ENCODE peak calls at places on chromosomes 16 and 17, in five cellular contexts. One of them, this sample, is unnamed.

GRCh38 chr17:37848690-37849616 is 75.3 kb upstream of the TBC1D3K start:
- DNase-seq in neural progenitor cell: no peak
- DNase-seq in heart left ventricle: no peak
- DNase-seq in gastrocnemius medialis: no peak
- DNase-seq in cardiac muscle cell: no peak
- DNase-seq in this sample: no peak

GRCh38 chr17:71237903-71238538 is 882.8 kb upstream of the SOX9 start:
- DNase-seq in neural progenitor cell: no peak
- DNase-seq in heart left ventricle: no peak
- DNase-seq in gastrocnemius medialis: no peak
- DNase-seq in cardiac muscle cell: no peak
- DNase-seq in this sample: no peak

GRCh38 chr16:69520800-69521602 is 44.8 kb upstream of the NFAT5 start:
- DNase-seq in neural progenitor cell: no peak
- DNase-seq in heart left ventricle: no peak
- DNase-seq in gastrocnemius medialis: no peak
- DNase-seq in cardiac muscle cell: no peak
- DNase-seq in this sample: no peak

GRCh38 chr17:8462564-8462963 is 26.9 kb downstream of the NDEL1 start:
- DNase-seq in neural progenitor cell: no peak
- DNase-seq in heart left ventricle: no peak
- DNase-seq in gastrocnemius medialis: no peak
- DNase-seq in cardiac muscle cell: no peak
- DNase-seq in this sample: no peak

GRCh38 chr16:51134269-51134812 is 16.7 kb downstream of the SALL1 start:
- DNase-seq in neural progenitor cell: peak; percentile 59
- DNase-seq in heart left ventricle: no peak
- DNase-seq in gastrocnemius medialis: no peak
- DNase-seq in cardiac muscle cell: peak; percentile 30
- DNase-seq in this sample: no peak

GRCh38 chr16:66271074-66272060 is 95.1 kb upstream of the CDH5 start:
- DNase-seq in neural progenitor cell: no peak
- DNase-seq in heart left ventricle: no peak
- DNase-seq in gastrocnemius medialis: no peak
- DNase-seq in cardiac muscle cell: no peak
- DNase-seq in this sample: no peak

GRCh38 chr16:14015948-14016347 is 55.2 kb upstream of the MRTFB start:
- DNase-seq in neural progenitor cell: no peak
- DNase-seq in heart left ventricle: no peak
- DNase-seq in gastrocnemius medialis: peak; percentile 49
- DNase-seq in cardiac muscle cell: no peak
- DNase-seq in this sample: no peak

GRCh38 chr16:63702981-63703590 is 1418.8 kb downstream of the CDH11 start:
- DNase-seq in neural progenitor cell: peak; percentile 14
- DNase-seq in heart left ventricle: no peak
- DNase-seq in gastrocnemius medialis: no peak
- DNase-seq in cardiac muscle cell: peak; percentile 63
- DNase-seq in this sample: no peak

GRCh38 chr17:4945176-4945943 is 3.0 kb downstream of the PFN1 start:
- DNase-seq in neural progenitor cell: no peak
- DNase-seq in heart left ventricle: peak; percentile 67
- DNase-seq in gastrocnemius medialis: peak; percentile 93
- DNase-seq in cardiac muscle cell: no peak
- DNase-seq in this sample: no peak

GRCh38 chr16:4317471-4318170 is 1.8 kb downstream of the GLIS2 start:
- DNase-seq in neural progenitor cell: peak; percentile 84
- DNase-seq in heart left ventricle: no peak
- DNase-seq in gastrocnemius medialis: no peak
- DNase-seq in cardiac muscle cell: no peak
- DNase-seq in this sample: no peak

GRCh38 chr17:77881545-77881944 is 77.0 kb upstream of the TNRC6C start:
- DNase-seq in neural progenitor cell: no peak
- DNase-seq in heart left ventricle: peak; percentile 86
- DNase-seq in gastrocnemius medialis: peak; percentile 68
- DNase-seq in cardiac muscle cell: no peak
- DNase-seq in this sample: peak; percentile 52

GRCh38 chr16:48583075-48584065 is 26.6 kb downstream of the N4BP1 start:
- DNase-seq in neural progenitor cell: no peak
- DNase-seq in heart left ventricle: no peak
- DNase-seq in gastrocnemius medialis: no peak
- DNase-seq in cardiac muscle cell: no peak
- DNase-seq in this sample: no peak

GRCh38 chr17:83191388-83192160 is 112.2 kb downstream of the METRNL start:
- DNase-seq in neural progenitor cell: no peak
- DNase-seq in heart left ventricle: peak; percentile 17
- DNase-seq in gastrocnemius medialis: no peak
- DNase-seq in cardiac muscle cell: no peak
- DNase-seq in this sample: no peak

GRCh38 chr16:46853713-46854443 is 22.9 kb upstream of the C16orf87 start:
- DNase-seq in neural progenitor cell: peak; percentile 90
- DNase-seq in heart left ventricle: peak; percentile 77
- DNase-seq in gastrocnemius medialis: peak; percentile 72
- DNase-seq in cardiac muscle cell: peak; percentile 85
- DNase-seq in this sample: no peak

GRCh38 chr16:4945560-4946502 is 8.9 kb upstream of the PPL start:
- DNase-seq in neural progenitor cell: no peak
- DNase-seq in heart left ventricle: no peak
- DNase-seq in gastrocnemius medialis: peak; percentile 72
- DNase-seq in cardiac muscle cell: no peak
- DNase-seq in this sample: no peak

GRCh38 chr16:80852261-80852872 is 48.0 kb upstream of the CDYL2 start:
- DNase-seq in neural progenitor cell: peak; percentile 48
- DNase-seq in heart left ventricle: no peak
- DNase-seq in gastrocnemius medialis: no peak
- DNase-seq in cardiac muscle cell: peak; percentile 2
- DNase-seq in this sample: no peak

GRCh38 chr16:17224350-17224749 is 246.4 kb downstream of the XYLT1 start:
- DNase-seq in neural progenitor cell: no peak
- DNase-seq in heart left ventricle: no peak
- DNase-seq in gastrocnemius medialis: no peak
- DNase-seq in cardiac muscle cell: no peak
- DNase-seq in this sample: no peak

DNA sequence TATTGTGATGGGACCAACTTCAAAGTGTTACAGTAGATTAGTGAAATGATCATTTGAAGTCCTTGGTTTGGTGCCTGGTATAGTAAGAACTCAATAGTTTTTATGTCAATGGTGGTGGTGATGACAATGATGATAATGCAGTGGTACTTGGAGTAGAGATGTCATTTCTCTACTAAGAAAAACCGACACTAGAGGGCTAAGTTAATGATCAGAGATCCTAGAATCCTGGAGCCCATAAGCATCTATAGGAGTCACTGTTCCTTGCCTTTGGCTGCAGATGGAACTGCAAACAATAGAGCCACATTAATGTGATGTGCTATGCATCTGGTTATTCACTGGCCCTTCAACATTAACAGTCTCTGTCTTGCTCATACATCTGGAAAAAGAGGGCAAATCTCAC is 103.8 kb downstream of the ANKFN1 start:
- DNase-seq in neural progenitor cell: no peak
- DNase-seq in heart left ventricle: no peak
- DNase-seq in gastrocnemius medialis: no peak
- DNase-seq in cardiac muscle cell: no peak
- DNase-seq in this sample: no peak
- TF ChIP-seq CTCF in neural progenitor cell: no peak
- TF ChIP-seq CTCF in heart left ventricle: no peak
- TF ChIP-seq CTCF in gastrocnemius medialis: no peak
- TF ChIP-seq CTCF in cardiac muscle cell: no peak
- TF ChIP-seq CTCF in this sample: no peak

DNA sequence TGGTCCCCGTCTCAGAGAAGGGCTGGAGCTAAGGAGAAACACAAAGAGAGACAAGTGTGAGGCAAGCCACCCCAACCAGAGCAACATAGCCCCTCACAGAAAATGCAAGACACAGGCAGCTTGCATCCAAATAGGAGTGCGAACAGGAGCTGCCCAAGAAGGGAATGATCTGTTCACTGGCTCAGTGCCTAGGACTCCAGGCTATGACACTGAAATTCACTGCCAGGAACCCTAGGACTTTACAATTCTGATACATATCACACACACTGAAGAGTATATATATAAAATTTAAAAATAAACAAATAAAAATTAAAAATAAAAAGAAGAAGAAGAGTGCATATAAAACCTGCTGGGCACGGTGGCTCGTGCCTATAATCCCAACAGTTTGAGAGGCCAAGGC is 5.2 kb downstream of the ZNF23 start:
- DNase-seq in neural progenitor cell: no peak
- DNase-seq in heart left ventricle: no peak
- DNase-seq in gastrocnemius medialis: no peak
- DNase-seq in cardiac muscle cell: no peak
- DNase-seq in this sample: no peak
- H3K27ac ChIP-seq in neural progenitor cell: no peak overlapping the region
- H3K27ac ChIP-seq in heart left ventricle: no peak overlapping the region
- H3K27ac ChIP-seq in gastrocnemius medialis: no peak overlapping the region
- H3K27ac ChIP-seq in cardiac muscle cell: no peak overlapping the region
- H3K27ac ChIP-seq in this sample: no peak overlapping the region

GRCh38 chr16:8957061-8957392 is 6.7 kb downstream of the USP7 start:
- DNase-seq in neural progenitor cell: no peak
- DNase-seq in heart left ventricle: no peak
- DNase-seq in gastrocnemius medialis: no peak
- DNase-seq in cardiac muscle cell: no peak
- DNase-seq in this sample: no peak

GRCh38 chr16:8956265-8957060 is 7.2 kb downstream of the USP7 start:
- DNase-seq in neural progenitor cell: no peak
- DNase-seq in heart left ventricle: no peak
- DNase-seq in gastrocnemius medialis: peak; percentile 78
- DNase-seq in cardiac muscle cell: no peak
- DNase-seq in this sample: no peak

GRCh38 chr16:8955828-8956227 is 7.9 kb downstream of the USP7 start:
- DNase-seq in neural progenitor cell: no peak
- DNase-seq in heart left ventricle: no peak
- DNase-seq in gastrocnemius medialis: no peak
- DNase-seq in cardiac muscle cell: no peak
- DNase-seq in this sample: no peak

GRCh38 chr16:8958344-8958808 is 5.3 kb downstream of the USP7 start:
- DNase-seq in neural progenitor cell: peak; percentile 32
- DNase-seq in heart left ventricle: no peak
- DNase-seq in gastrocnemius medialis: peak; percentile 66
- DNase-seq in cardiac muscle cell: no peak
- DNase-seq in this sample: peak; percentile 18

DNA sequence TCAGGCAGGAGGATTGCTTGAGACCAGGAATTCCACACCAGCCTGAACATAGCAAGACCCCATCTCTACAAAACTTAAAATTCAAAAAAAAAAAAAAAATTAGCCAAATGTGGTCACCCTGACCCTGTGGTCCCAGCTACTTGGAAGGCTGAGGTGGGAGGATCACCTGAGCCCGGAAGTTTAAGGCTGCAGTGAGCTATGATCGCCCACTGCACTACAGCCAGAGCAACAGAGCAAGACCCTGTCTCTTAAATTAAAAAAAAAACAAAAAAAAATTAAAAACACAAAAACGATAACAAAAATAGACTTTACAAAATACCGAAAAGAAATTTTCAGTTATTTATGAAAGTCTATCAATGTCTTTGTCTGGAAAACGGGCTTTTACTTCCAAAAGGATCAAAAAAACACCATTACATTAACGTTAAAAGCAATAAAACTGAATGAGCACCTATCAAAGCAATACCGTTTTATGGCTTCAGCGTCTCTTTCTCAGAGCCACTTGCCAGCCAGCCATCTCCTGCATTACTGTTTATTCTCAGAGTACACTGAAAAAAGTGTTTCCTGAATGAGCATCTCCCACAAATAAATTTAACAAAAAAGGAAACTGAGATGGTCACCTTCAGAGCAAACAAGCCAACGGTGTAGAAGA is 6.1 kb downstream of the USP7 start:
- DNase-seq in neural progenitor cell: no peak
- DNase-seq in heart left ventricle: no peak
- DNase-seq in gastrocnemius medialis: no peak
- DNase-seq in cardiac muscle cell: no peak
- DNase-seq in this sample: no peak
- H3K4me1 ChIP-seq in neural progenitor cell: peaks cover 52% of the 10 kb centered on the region
- H3K4me1 ChIP-seq in heart left ventricle: peaks cover 64% of the 10 kb centered on the region
- H3K4me1 ChIP-seq in gastrocnemius medialis: peaks cover 86% of the 10 kb centered on the region
- H3K4me1 ChIP-seq in cardiac muscle cell: peaks cover 55% of the 10 kb centered on the region
- H3K4me1 ChIP-seq in this sample: peaks cover 64% of the 10 kb centered on the region

GRCh38 chr17:45022288-45022648 is 29.2 kb downstream of the DCAKD start:
- DNase-seq in neural progenitor cell: no peak
- DNase-seq in heart left ventricle: no peak
- DNase-seq in gastrocnemius medialis: no peak
- DNase-seq in cardiac muscle cell: no peak
- DNase-seq in this sample: no peak
- TF ChIP-seq CTCF in neural progenitor cell: no peak
- TF ChIP-seq CTCF in heart left ventricle: no peak
- TF ChIP-seq CTCF in gastrocnemius medialis: no peak
- TF ChIP-seq CTCF in cardiac muscle cell: no peak
- TF ChIP-seq CTCF in this sample: peak; percentile 5

GRCh38 chr16:68388124-68388523 is 60.2 kb downstream of the SMPD3 start:
- DNase-seq in neural progenitor cell: no peak
- DNase-seq in heart left ventricle: no peak
- DNase-seq in gastrocnemius medialis: no peak
- DNase-seq in cardiac muscle cell: no peak
- DNase-seq in this sample: no peak
- H3K27ac ChIP-seq in neural progenitor cell: no peak overlapping the region
- H3K27ac ChIP-seq in heart left ventricle: no peak overlapping the region
- H3K27ac ChIP-seq in gastrocnemius medialis: no peak overlapping the region
- H3K27ac ChIP-seq in cardiac muscle cell: no peak overlapping the region
- H3K27ac ChIP-seq in this sample: no peak overlapping the region

DNA sequence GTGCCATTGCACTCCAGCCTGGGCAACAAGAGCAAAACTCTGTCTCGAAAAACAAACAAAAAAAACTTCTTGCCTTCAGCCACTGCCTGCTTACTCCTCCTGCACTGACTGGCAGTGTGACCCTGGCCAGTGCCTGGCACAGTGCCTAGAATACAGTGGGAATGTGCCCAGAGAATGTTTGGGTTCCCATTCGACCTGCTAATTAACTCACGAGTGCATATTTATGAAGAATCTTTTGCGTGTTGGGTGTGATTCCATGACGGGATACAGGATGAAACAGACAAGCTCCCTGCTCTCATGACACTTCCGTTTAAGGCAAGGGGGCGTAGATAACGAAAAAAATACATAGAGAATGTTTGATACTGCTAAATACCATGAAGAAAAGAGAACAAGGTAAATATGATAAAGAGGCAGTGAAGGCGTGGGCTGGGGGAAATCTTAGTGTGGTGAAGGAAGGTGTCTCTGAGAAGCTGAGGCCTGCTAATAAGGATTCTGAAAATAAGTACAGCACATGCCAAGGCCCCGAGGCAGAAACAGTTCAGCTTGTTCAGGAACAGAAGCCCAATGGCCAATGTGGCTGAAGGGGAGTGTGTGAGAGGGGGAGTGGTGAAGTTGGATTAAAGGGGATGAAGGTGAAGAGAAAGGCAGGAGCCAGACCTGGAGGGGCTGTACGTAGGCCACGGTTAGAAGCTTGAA is 4.3 kb downstream of the ABI3 start:
- DNase-seq in neural progenitor cell: no peak
- DNase-seq in heart left ventricle: no peak
- DNase-seq in gastrocnemius medialis: no peak
- DNase-seq in cardiac muscle cell: no peak
- DNase-seq in this sample: no peak
- H3K4me1 ChIP-seq in neural progenitor cell: peaks cover 12% of the 10 kb centered on the region
- H3K4me1 ChIP-seq in heart left ventricle: peaks cover 6% of the 10 kb centered on the region
- H3K4me1 ChIP-seq in gastrocnemius medialis: no peaks in the 10 kb centered on the region
- H3K4me1 ChIP-seq in cardiac muscle cell: no peaks in the 10 kb centered on the region
- H3K4me1 ChIP-seq in this sample: no peaks in the 10 kb centered on the region